ENCODE peak calls at places on chromosomes 11 and 22, in eight cellular contexts. S, N, X, K, U, R, T and C are unnamed samples.

GRCh38 chr11:119222308-119222707 is 16.2 kb downstream of the CBL start:
- DNase-seq in S (no peak), R (no peak), N (no peak), K (no peak), T (no peak), U (no peak), X (no peak), C (no peak)

GRCh38 chr11:88188251-88189030 is 13.2 kb upstream of the RAB38 start:
- DNase-seq in N (no peak), X (no peak), R (no peak), U (no peak), T (no peak), S (no peak), K (no peak), C (no peak)

GRCh38 chr11:14954581-14954980 is 17.6 kb downstream of the CALCA start:
- DNase-seq in R (no peak), X (no peak), K (no peak), U (no peak), N (no peak), S (no peak), T (no peak), C (no peak)

GRCh38 chr11:101583180-101584128 is at the start of gene TRPC6:
- DNase-seq in R (peak), S (peak), U (no peak), T (no peak), K (no peak), N (peak), X (no peak), C (no peak)

GRCh38 chr22:17470880-17471500 is 92.3 kb upstream of the SLC25A18 start:
- DNase-seq in U (no peak), N (no peak), S (no peak), R (no peak), K (no peak), X (no peak), T (no peak), C (no peak)

GRCh38 chr11:120239713-120240640 is at the start of gene POU2F3:
- DNase-seq in X (no peak), N (no peak), R (peak), K (no peak), S (peak), T (no peak), U (no peak), C (no peak)

GRCh38 chr11:289145-289705 is 299 bp downstream of the PGGHG start:
- DNase-seq in R (no peak), S (no peak), U (no peak), N (no peak), K (no peak), T (no peak), X (no peak), C (no peak)

GRCh38 chr11:13761712-13762111 is 93.2 kb downstream of the FAR1 start:
- DNase-seq in N (no peak), R (no peak), X (no peak), K (no peak), U (peak), S (no peak), T (no peak), C (no peak)

GRCh38 chr22:21972293-21972779 is 10.3 kb downstream of the TOP3B start:
- DNase-seq in S (no peak), X (peak), R (peak), U (no peak), T (peak), N (peak), K (peak), C (no peak)

DNA sequence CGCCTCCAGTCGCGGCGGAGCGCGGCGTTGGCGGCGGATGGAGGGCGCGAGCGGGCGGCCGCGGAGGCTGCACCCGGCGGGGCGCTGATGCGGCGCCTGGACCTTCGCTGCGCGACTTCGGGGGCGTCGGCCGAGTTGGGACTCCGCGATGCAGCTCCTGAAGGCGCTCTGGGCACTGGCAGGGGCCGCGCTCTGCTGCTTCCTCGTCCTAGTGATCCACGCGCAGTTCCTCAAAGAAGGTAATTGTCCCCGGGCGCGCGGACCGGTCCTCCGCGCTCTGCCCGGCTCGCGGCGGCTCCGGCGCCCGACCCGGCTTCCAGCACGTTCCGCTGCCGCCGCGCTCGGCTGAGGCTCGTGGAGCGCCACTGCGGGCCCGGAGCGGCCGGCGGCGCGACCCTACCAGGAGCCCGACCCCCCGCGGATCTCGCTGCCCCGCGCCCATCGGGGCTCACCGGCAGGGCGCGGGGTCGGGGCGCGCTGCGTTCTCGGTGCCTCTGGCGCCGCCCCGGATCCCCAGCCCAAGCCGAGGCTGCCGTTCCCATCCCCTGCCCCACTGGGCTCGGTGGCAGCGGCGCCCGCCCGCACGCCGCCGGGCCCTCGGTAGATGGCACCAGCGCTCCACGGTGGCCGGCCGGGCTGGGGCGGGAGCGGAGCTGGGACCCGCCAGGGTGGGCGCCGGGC is 1251.2 kb downstream of the BRD1 start:
- DNase-seq in X (no peak), S (no peak), R (peak), K (no peak), U (no peak), N (peak), T (no peak), C (no peak)
- H3K4me3 ChIP-seq in X (no peak), S (peak), R (peak), K (no peak), U (peak), N (peak), T (no peak), C (no peak)

GRCh38 chr11:66905631-66906030 is 48.8 kb downstream of the LRFN4 start:
- DNase-seq in R (no peak), N (no peak), K (no peak), X (no peak), S (no peak), U (no peak), T (no peak), C (no peak)
- H3K4me3 ChIP-seq in R (no peak), N (no peak), K (no peak), X (no peak), S (no peak), U (no peak), T (no peak), C (no peak)

DNA sequence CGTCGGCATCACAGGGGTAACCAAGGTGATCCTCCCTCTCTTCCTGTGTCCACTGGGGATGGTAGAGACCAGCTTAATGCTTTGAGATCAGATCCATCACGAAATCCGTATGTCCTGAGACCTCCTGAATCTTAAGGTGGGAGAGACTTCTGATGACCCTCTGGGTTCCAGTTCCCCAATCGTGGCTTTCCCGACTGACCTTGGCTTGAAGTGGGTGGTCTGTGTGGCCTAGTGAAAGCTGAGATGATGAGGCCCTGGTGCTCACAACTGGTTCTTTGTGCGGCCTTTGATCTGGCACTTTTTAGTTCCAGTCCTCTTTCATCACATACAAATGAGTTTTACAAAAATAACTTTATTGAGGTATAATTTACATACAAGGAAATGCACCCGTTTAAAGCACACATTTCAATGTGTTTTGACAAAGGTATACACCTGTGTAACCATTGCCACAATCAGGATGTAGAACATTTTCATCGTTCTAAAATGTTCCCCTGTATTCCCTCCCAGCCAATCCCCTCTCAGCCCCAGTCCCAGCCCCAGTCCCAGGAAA is 6.1 kb downstream of the MIAT start:
- DNase-seq in U (no peak), R (no peak), X (no peak), K (no peak), N (no peak), S (no peak), T (no peak), C (no peak)
- H3K4me3 ChIP-seq in U (no peak), R (no peak), X (no peak), K (no peak), N (no peak), S (no peak), T (no peak), C (no peak)

GRCh38 chr11:35420371-35420770 is 1.0 kb upstream of the SLC1A2 start:
- DNase-seq in R (no peak), U (no peak), N (no peak), T (no peak), X (no peak), S (peak), K (no peak), C (no peak)

GRCh38 chr11:35415488-35415887 is 3.9 kb downstream of the SLC1A2 start:
- DNase-seq in X (no peak), K (no peak), U (no peak), T (no peak), S (no peak), N (no peak), R (no peak), C (no peak)

GRCh38 chr11:35418282-35418846 is 994 bp downstream of the SLC1A2 start:
- DNase-seq in X (no peak), R (peak), S (peak), T (no peak), N (no peak), U (no peak), K (no peak), C (no peak)

GRCh38 chr11:35419713-35420333 is 465 bp upstream of the SLC1A2 start:
- DNase-seq in R (peak), N (no peak), U (no peak), S (peak), K (no peak), T (no peak), X (no peak), C (no peak)

GRCh38 chr11:35418847-35419712 is at the start of gene SLC1A2:
- DNase-seq in R (peak), T (peak), S (peak), U (no peak), X (no peak), K (no peak), N (peak), C (no peak)
- H3K4me3 ChIP-seq in R (peak), T (no peak), S (peak), U (peak), X (no peak), K (no peak), N (peak), C (peak)

DNA sequence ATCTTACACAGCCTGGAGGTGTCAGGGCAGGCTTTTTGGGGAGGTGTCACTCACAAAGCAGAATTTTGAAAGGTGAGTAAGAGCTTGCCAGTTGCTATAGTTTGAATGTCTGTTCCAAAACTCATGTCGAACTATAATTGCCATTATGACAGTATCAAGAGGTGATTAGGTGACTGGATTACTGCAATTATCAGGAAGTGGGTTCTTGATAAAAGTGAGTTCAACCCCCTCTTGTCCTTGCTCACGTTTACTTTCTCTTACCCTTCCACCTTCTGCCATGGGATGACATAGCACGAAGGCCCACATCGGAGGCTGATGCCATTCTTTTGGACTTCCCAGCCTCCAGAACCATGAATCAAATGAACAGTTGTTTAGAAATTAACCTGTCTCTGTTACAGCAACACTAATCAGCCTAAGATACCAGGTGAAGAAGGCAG is 4.7 kb upstream of the C11orf86 start:
- DNase-seq in S (no peak), K (no peak), R (no peak), N (no peak), U (no peak), X (no peak), T (no peak), C (no peak)
- H3K4me3 ChIP-seq in S (no peak), K (no peak), R (no peak), N (no peak), U (no peak), X (no peak), T (no peak), C (no peak)

GRCh38 chr11:116119158-116119557 is 614.9 kb upstream of the CADM1 start:
- DNase-seq in X (no peak), N (no peak), R (no peak), S (no peak), K (no peak), U (no peak), T (no peak), C (no peak)
- H3K4me3 ChIP-seq in X (no peak), N (no peak), R (no peak), S (no peak), K (no peak), U (no peak), T (no peak), C (no peak)